ENCODE peak calls at places on chromosomes 6 and 20, in four cellular contexts. A is foreskin fibroblast, M is right lobe of liver, D is astrocyte of the cerebellum. Q is an unnamed sample.

GRCh38 chr6:117908246-117909107 is 1.4 kb downstream of the SLC35F1 start:
- DNase-seq in A (no peak), M (no peak), D (no peak), Q (peak)

GRCh38 chr6:170086639-170087420 is 204.0 kb downstream of the DLL1 start:
- DNase-seq in A (no peak), M (peak), D (no peak), Q (no peak)

GRCh38 chr6:42569102-42570028 is 5.5 kb downstream of the UBR2 start:
- DNase-seq in A (peak), M (no peak), D (peak), Q (no peak)

GRCh38 chr6:101539510-101540245 is 146.2 kb downstream of the GRIK2 start:
- DNase-seq in A (peak), M (no peak), D (peak), Q (no peak)

GRCh38 chr6:52596371-52597028 is 19.6 kb upstream of the TRAM2 start:
- DNase-seq in A (no peak), M (no peak), D (no peak), Q (no peak)

GRCh38 chr20:24673678-24674570 is 204.5 kb downstream of the SYNDIG1 start:
- DNase-seq in A (peak), M (no peak), D (no peak), Q (no peak)

GRCh38 chr20:10761232-10761631 is 87.4 kb upstream of the JAG1 start:
- DNase-seq in A (peak), M (no peak), D (peak), Q (no peak)

GRCh38 chr6:36688534-36689075 is 9.0 kb upstream of the RAB44 start:
- DNase-seq in A (peak), M (peak), D (no peak), Q (no peak)

GRCh38 chr20:1809121-1809520 is 86.1 kb upstream of the SIRPA start:
- DNase-seq in A (peak), M (no peak), D (peak), Q (no peak)

GRCh38 chr6:66861007-66861541 is 1154.0 kb upstream of the EYS start:
- DNase-seq in A (no peak), M (no peak), D (no peak), Q (no peak)

GRCh38 chr6:33279971-33280511 is 3.1 kb downstream of the B3GALT4 start:
- DNase-seq in A (peak), M (no peak), D (no peak), Q (peak)

GRCh38 chr20:37511605-37512275 is 9.3 kb upstream of the NNAT start:
- DNase-seq in A (peak), M (no peak), D (no peak), Q (no peak)

GRCh38 chr20:36852187-36852586 is 23.8 kb upstream of the TLDC2 start:
- DNase-seq in A (peak), M (no peak), D (no peak), Q (peak)

GRCh38 chr6:149441740-149442139 is 41.7 kb downstream of the SUMO4 start:
- DNase-seq in A (no peak), M (no peak), D (no peak), Q (no peak)

GRCh38 chr20:44113642-44113945 is 73.4 kb downstream of the JPH2 start:
- DNase-seq in A (no peak), M (no peak), D (no peak), Q (no peak)

GRCh38 chr6:395432-396125 is 4.0 kb downstream of the IRF4 start:
- DNase-seq in A (peak), M (no peak), D (no peak), Q (no peak)

GRCh38 chr6:96002912-96003311 is 12.9 kb upstream of the FUT9 start:
- DNase-seq in A (no peak), M (no peak), D (no peak), Q (no peak)

GRCh38 chr6:16802071-16802470 is 40.8 kb upstream of the ATXN1 start:
- DNase-seq in A (peak), M (no peak), D (peak), Q (no peak)

GRCh38 chr6:90885611-90886056 is 298.8 kb upstream of the MAP3K7 start:
- DNase-seq in A (no peak), M (no peak), D (peak), Q (no peak)

GRCh38 chr6:143569035-143569434 is 57.5 kb upstream of the FUCA2 start:
- DNase-seq in A (no peak), M (no peak), D (no peak), Q (no peak)

GRCh38 chr20:58716476-58717277 is 24.1 kb downstream of the NPEPL1 start:
- DNase-seq in A (peak), M (peak), D (no peak), Q (peak)

GRCh38 chr6:136503303-136503702 is 46.9 kb downstream of the MAP7 start:
- DNase-seq in A (no peak), M (no peak), D (no peak), Q (peak)

GRCh38 chr6:47485083-47485482 is 7.5 kb downstream of the CD2AP start:
- DNase-seq in A (no peak), M (no peak), D (no peak), Q (no peak)

GRCh38 chr6:47836639-47837038 is 54.8 kb downstream of the OPN5 start:
- DNase-seq in A (no peak), M (no peak), D (no peak), Q (no peak)

DNA sequence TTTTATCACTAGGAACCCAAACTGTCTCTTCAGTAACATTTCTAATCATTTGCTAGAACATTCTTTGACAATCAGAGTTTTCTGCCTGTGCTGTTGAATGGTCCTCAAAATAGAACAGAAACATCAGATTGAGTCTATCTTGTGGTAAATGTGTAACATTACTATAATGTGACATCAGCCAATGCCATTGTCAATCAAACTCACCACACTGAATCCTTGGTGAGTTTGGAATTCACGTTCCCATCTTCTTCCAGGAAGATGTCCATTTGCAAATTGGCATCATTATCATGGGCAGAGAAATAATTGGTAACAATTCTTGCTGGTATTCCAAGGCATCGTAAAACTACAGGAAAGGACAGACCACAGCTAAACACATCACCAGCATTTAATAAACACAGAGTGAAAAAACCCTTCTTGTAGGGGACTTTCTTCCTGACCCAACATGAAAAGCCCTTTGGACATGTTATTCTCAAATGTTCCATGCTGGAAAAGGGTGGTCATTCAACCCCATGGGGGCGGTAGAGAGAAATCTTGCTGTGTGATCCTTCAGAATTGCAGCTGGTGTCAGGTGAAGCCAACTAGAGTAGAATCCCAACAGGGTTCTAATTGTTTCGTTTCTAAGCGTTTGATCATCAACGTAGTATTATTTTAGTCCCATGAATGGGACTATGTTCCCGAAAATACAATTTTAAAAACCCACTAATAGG is 98.5 kb downstream of the F13A1 start:
- DNase-seq in A (no peak), M (no peak), D (no peak), Q (peak)
- TF ChIP-seq CTCF in A (no peak), M (no peak), D (no peak), Q (peak)

DNA sequence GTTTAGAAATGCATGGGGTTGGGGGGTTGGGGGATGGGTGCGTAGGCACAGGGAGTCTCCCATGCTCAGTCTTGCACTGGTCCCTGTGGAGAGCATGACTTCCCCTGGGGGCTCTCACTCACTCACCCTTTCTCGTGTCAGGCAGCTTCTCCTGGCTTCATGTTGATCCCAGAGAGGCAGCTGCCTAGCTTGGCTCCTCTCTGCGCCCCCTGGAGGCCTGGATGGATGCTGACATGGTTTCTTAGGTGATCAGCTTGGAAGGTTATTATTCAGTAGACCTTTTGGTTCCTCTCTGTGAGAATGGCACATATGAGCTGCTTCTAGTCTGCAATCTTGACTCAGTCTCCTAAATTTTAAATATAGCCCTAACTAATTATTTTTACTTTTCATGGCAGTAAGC is 109.3 kb upstream of the FAM83B start:
- DNase-seq in A (no peak), M (peak), D (no peak), Q (peak)
- TF ChIP-seq CTCF in A (peak), M (peak), D (no peak), Q (peak)

GRCh38 chr20:50484271-50484976 is 25.8 kb upstream of the PTPN1 start:
- DNase-seq in A (no peak), M (no peak), D (no peak), Q (no peak)
- TF ChIP-seq CTCF in A (no peak), M (no peak), D (no peak), Q (no peak)

GRCh38 chr6:75551367-75551952 is 50.2 kb upstream of the SENP6 start:
- DNase-seq in A (no peak), M (no peak), D (no peak), Q (no peak)

GRCh38 chr6:75543311-75543710 is 49.7 kb upstream of the FILIP1 start:
- DNase-seq in A (no peak), M (no peak), D (no peak), Q (no peak)

GRCh38 chr6:75550544-75551167 is 51.0 kb upstream of the SENP6 start:
- DNase-seq in A (no peak), M (no peak), D (peak), Q (no peak)

DNA sequence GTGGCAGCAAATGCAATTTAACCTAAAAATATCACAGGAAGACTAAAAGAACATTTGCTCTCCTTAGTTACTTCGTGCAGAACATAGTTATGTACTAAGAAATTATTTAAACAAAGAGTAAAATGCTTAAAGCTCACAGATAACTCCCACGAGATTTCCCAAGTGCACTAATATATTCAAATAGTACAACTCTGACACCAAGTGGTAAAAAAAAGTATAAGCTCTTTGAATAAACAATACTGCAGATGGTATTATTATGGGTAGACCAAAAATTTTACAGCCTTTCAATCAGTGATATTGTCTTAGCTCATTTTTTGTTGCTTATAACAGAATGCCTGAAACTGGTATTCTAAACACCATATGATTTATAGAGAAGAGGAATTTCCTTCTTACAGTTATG is 52.8 kb upstream of the FILIP1 start:
- DNase-seq in A (peak), M (no peak), D (peak), Q (no peak)
- TF ChIP-seq CTCF in A (peak), M (peak), D (no peak), Q (no peak)

GRCh38 chr6:116111552-116112528 is 11.2 kb downstream of the NT5DC1 start:
- DNase-seq in A (peak), M (no peak), D (no peak), Q (peak)
- TF ChIP-seq CTCF in A (peak), M (peak), D (peak), Q (peak)

GRCh38 chr6:150667977-150668716 is 68.5 kb downstream of the PLEKHG1 start:
- DNase-seq in A (peak), M (peak), D (peak), Q (no peak)
- TF ChIP-seq CTCF in A (no peak), M (peak), D (peak), Q (no peak)

DNA sequence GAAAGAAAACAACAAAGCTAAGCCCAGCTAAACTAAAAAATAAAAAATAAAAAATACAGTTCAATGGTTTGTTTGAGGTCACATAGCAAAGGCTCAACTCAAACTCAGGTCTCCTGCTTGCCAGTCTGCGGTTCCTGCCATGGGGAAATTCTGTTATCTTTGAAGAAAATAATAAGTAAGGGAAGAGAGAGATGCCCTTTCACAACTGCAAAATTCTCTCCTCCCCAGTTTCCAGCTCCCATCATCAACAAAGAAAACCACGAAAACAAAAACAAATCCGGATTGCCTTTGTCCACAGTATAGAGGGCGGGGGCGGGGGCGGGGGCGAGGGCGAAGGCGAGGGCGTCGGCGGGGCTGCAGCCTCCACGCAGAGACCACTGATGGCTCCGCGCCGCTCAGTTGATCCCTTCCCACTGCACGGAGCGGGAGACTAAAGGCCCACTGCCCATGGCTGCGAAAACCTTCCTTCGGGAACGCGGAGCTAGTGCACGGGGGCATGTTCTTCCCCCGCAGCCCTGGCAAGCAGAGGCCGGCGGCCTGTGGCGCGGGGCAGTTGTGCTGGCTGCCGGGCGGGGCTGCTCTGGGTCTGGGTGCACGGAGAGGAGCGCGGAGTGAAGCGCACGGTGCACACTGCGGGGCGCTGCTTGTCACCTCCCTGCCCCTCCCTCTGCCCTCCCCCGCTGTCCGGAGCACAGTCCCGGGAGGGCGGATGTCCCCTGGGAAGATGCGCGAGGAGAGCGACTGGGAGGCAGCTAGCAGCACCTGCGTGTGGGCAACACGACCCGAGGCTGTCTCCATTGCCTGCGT is 54.2 kb upstream of the TPD52L1 start:
- DNase-seq in A (peak), M (peak), D (no peak), Q (peak)
- TF ChIP-seq CTCF in A (no peak), M (no peak), D (no peak), Q (no peak)

GRCh38 chr6:35419431-35419830 is 32.7 kb upstream of the FANCE start:
- DNase-seq in A (peak), M (no peak), D (no peak), Q (no peak)
- TF ChIP-seq CTCF in A (peak), M (no peak), D (peak), Q (no peak)

GRCh38 chr6:98137391-98137790 is 697.0 kb upstream of the POU3F2 start:
- DNase-seq in A (no peak), M (no peak), D (no peak), Q (peak)

GRCh38 chr6:98146656-98147055 is 687.7 kb upstream of the POU3F2 start:
- DNase-seq in A (no peak), M (no peak), D (no peak), Q (no peak)

DNA sequence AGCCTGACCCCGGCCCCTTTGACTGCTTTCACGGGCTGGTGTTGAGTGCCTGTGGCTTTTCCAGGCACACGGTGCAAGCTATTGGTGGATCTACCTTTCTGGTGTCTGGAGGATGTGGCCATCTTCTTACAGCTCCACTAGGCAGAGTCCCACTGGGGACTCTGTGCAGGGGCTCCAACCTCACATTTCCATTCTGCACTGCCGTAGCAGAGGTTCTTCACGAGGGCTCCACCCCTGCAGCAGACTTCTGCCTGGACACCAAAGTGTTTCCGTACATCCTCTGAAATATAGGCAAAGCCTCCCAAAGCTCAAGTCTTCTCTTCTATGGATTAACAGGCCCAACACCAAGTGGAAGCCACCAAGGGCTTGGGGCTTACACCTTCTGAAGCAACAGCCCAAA is 691.5 kb upstream of the POU3F2 start:
- DNase-seq in A (no peak), M (no peak), D (no peak), Q (no peak)
- TF ChIP-seq CTCF in A (no peak), M (no peak), D (no peak), Q (no peak)